ENCODE peak calls at places on chromosomes 13 and 19, in six cellular contexts. D is gastrocnemius medialis, Q is adrenal gland, L is ovary, G is spleen, R is body of pancreas. E is an unnamed sample.

GRCh38 chr13:40517486-40518311 is 148.7 kb downstream of the FOXO1 start:
- DNase-seq in D (no peak), Q (no peak), L (no peak), G (no peak), R (no peak), E (no peak)

GRCh38 chr13:103883698-103884097 is 817.5 kb upstream of the SLC10A2 start:
- DNase-seq in D (no peak), Q (no peak), L (no peak), G (no peak), R (no peak), E (peak)

GRCh38 chr13:32261567-32261966 is 53.6 kb downstream of the ZAR1L start:
- DNase-seq in D (peak), Q (peak), L (peak), G (no peak), R (peak), E (peak)

GRCh38 chr13:78604782-78605611 is 1.6 kb upstream of the POU4F1 start:
- DNase-seq in D (no peak), Q (no peak), L (no peak), G (no peak), R (no peak), E (no peak)

GRCh38 chr19:18520848-18521691 is 800 bp downstream of the ELL start:
- DNase-seq in D (peak), Q (no peak), L (peak), G (peak), R (no peak), E (peak)

GRCh38 chr19:22354665-22355064 is 67.5 kb downstream of the ZNF98 start:
- DNase-seq in D (no peak), Q (no peak), L (no peak), G (no peak), R (no peak), E (no peak)

GRCh38 chr13:114065141-114065925 is 67.1 kb downstream of the RASA3 start:
- DNase-seq in D (peak), Q (peak), L (peak), G (peak), R (peak), E (peak)

GRCh38 chr19:30941591-30941990 is 407.6 kb downstream of the TSHZ3 start:
- DNase-seq in D (no peak), Q (no peak), L (no peak), G (no peak), R (no peak), E (no peak)

GRCh38 chr19:43311256-43311655 is 41.9 kb upstream of the PSG9 start:
- DNase-seq in D (no peak), Q (no peak), L (no peak), G (no peak), R (no peak), E (no peak)

GRCh38 chr13:45102136-45102802 is 18.0 kb upstream of the GTF2F2 start:
- DNase-seq in D (no peak), Q (no peak), L (no peak), G (no peak), R (no peak), E (no peak)

GRCh38 chr13:30874561-30874960 is 31.5 kb upstream of the MEDAG start:
- DNase-seq in D (no peak), Q (no peak), L (no peak), G (no peak), R (no peak), E (no peak)

GRCh38 chr19:4800591-4801081 is 9.1 kb downstream of the FEM1A start:
- DNase-seq in D (peak), Q (no peak), L (no peak), G (no peak), R (peak), E (no peak)

GRCh38 chr19:11288349-11288748 is 7.6 kb upstream of the TSPAN16 start:
- DNase-seq in D (no peak), Q (no peak), L (no peak), G (no peak), R (no peak), E (peak)

GRCh38 chr13:66362485-66362884 is 867.7 kb downstream of the PCDH9 start:
- DNase-seq in D (no peak), Q (no peak), L (no peak), G (no peak), R (no peak), E (no peak)

GRCh38 chr19:29806098-29806866 is 5.5 kb upstream of the CCNE1 start:
- DNase-seq in D (no peak), Q (peak), L (peak), G (peak), R (no peak), E (peak)

GRCh38 chr13:90717451-90717936 is 630.0 kb upstream of the MIR17HG start:
- DNase-seq in D (no peak), Q (peak), L (no peak), G (no peak), R (no peak), E (peak)

GRCh38 chr13:39451301-39451700 is 151.7 kb downstream of the LHFPL6 start:
- DNase-seq in D (no peak), Q (no peak), L (no peak), G (no peak), R (no peak), E (peak)

GRCh38 chr13:79900356-79900755 is 419.4 kb downstream of the NDFIP2 start:
- DNase-seq in D (no peak), Q (no peak), L (no peak), G (no peak), R (no peak), E (no peak)

GRCh38 chr13:36193151-36193855 is 21.1 kb downstream of the SOHLH2 start:
- DNase-seq in D (no peak), Q (no peak), L (no peak), G (no peak), R (no peak), E (peak)

GRCh38 chr13:93201992-93202558 is 24.5 kb upstream of the GPC6 start:
- DNase-seq in D (no peak), Q (no peak), L (no peak), G (no peak), R (no peak), E (no peak)
- H3K27ac ChIP-seq in D (no peak), Q (no peak), L (no peak), G (no peak), R (no peak), E (no peak)

DNA sequence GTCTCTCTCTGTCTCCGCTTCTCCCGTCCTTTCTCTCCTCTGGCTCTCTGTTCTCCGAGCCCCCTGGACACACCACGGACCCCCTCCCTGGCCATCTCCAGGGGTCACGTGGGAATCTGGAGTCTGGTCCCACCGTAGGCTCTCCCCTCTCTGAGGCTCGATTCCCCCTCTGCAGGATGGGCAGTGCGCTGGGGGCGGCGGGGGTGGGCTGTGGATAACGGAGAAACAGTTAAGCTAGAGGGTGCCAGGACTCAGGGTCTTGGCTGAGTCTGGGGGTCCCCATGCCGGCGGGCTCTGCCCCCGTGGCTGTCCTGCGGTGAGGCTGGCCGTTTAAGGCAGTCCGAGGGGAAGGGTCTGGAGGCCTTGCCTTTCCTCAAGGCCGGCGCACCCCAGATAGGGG is 462 bp upstream of the MEIS3 start:
- DNase-seq in D (no peak), Q (no peak), L (no peak), G (no peak), R (no peak), E (no peak)
- H3K4me3 ChIP-seq in D (no peak), Q (no peak), L (no peak), G (no peak), R (no peak), E (no peak)

GRCh38 chr13:48559638-48560320 is 26.9 kb upstream of the RCBTB2 start:
- DNase-seq in D (no peak), Q (no peak), L (no peak), G (no peak), R (no peak), E (peak)

GRCh38 chr13:48562296-48563066 is 29.6 kb upstream of the RCBTB2 start:
- DNase-seq in D (no peak), Q (no peak), L (no peak), G (no peak), R (no peak), E (no peak)

GRCh38 chr13:48561461-48562224 is 28.8 kb upstream of the RCBTB2 start:
- DNase-seq in D (no peak), Q (no peak), L (no peak), G (no peak), R (no peak), E (no peak)

GRCh38 chr13:48563611-48564010 is 30.7 kb upstream of the RCBTB2 start:
- DNase-seq in D (no peak), Q (no peak), L (no peak), G (no peak), R (no peak), E (no peak)

GRCh38 chr13:48560657-48561337 is 27.9 kb upstream of the RCBTB2 start:
- DNase-seq in D (no peak), Q (no peak), L (no peak), G (no peak), R (no peak), E (no peak)
- H3K27ac ChIP-seq in D (no peak), Q (no peak), L (no peak), G (peak), R (no peak), E (no peak)

DNA sequence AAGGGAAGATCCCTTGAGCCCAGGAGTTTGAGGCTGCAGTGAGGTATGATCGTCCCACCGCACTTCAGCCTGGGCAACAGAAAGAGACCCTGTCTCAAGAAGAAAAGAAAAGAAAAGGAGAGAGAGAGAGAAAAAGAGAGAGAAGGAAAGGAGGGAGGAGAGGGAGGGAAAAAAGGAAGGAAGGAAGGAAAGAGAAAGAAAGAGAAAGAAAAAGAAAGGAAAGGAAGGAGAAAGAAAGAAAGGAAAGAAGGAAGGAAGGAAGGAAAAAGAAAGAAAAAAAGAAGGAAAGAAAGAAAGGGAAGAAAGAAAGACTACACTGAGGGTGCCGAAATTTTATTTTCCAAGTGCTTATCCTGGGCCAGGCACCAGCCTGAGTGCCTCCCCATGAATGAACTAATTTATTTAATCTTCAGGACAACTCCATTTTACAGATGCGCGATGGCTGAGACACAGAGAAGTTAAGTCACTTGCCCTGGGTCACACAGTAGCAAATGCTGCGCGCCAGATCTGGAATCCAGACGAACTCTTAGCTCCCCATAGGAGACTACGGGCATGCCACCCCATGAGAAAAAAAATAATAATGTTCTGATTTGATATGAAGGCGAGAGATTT is 2.7 kb downstream of the CDC42EP5 start:
- DNase-seq in D (no peak), Q (peak), L (no peak), G (no peak), R (no peak), E (no peak)
- H3K4me3 ChIP-seq in D (no peak), Q (no peak), L (no peak), G (peak), R (no peak), E (no peak)

GRCh38 chr19:52171321-52172169 is at the start of gene ZNF836:
- DNase-seq in D (peak), Q (peak), L (peak), G (peak), R (peak), E (peak)
- H3K27ac ChIP-seq in D (peak), Q (peak), L (peak), G (peak), R (peak), E (peak)

GRCh38 chr13:111531505-111531904 is 211.1 kb downstream of the TEX29 start:
- DNase-seq in D (no peak), Q (no peak), L (no peak), G (no peak), R (peak), E (peak)
- H3K4me3 ChIP-seq in D (no peak), Q (no peak), L (no peak), G (no peak), R (no peak), E (no peak)

E was measured in cardiac muscle cell.